ENCODE peak calls at places on chromosomes 11 and 22, in four cellular contexts. R is NCI-H510A treated with DMSO at 0.1 percent for 48 hours, T is RCC 7860, D is memory B cell. O is an unnamed sample.

GRCh38 chr11:22957890-22958289 is 97.6 kb upstream of the CCDC179 start:
- DNase-seq in R (no peak), T (no peak), D (no peak), O (no peak)

GRCh38 chr11:109963101-109963500 is 130.1 kb upstream of the ZC3H12C start:
- DNase-seq in R (no peak), T (no peak), D (no peak), O (no peak)

GRCh38 chr11:71562120-71562519 is 3.2 kb upstream of the KRTAP5-10 start:
- DNase-seq in R (no peak), T (no peak), D (no peak), O (no peak)

GRCh38 chr11:110858556-110858921 is 146.3 kb upstream of the ARHGAP20 start:
- DNase-seq in R (no peak), T (no peak), D (no peak), O (peak)

GRCh38 chr11:106956887-106957505 is 61.3 kb downstream of the GUCY1A2 start:
- DNase-seq in R (no peak), T (no peak), D (no peak), O (no peak)

GRCh38 chr11:854601-855342 is 12.1 kb downstream of the TSPAN4 start:
- DNase-seq in R (no peak), T (no peak), D (no peak), O (no peak)

GRCh38 chr11:116928102-116928777 is 90.8 kb upstream of the APOA1 start:
- DNase-seq in R (no peak), T (no peak), D (peak), O (no peak)

GRCh38 chr11:62004473-62004872 is 37.0 kb upstream of the FTH1 start:
- DNase-seq in R (no peak), T (peak), D (no peak), O (peak)

GRCh38 chr11:134739136-134739535 is 327.1 kb upstream of the B3GAT1 start:
- DNase-seq in R (no peak), T (no peak), D (no peak), O (no peak)

GRCh38 chr11:96607890-96608558 is 218.2 kb downstream of the JRKL start:
- DNase-seq in R (no peak), T (no peak), D (no peak), O (no peak)

GRCh38 chr11:111845256-111846028 is 25.9 kb downstream of the ALG9 start:
- DNase-seq in R (no peak), T (no peak), D (no peak), O (no peak)

GRCh38 chr11:67694875-67695555 is 20.6 kb upstream of the ALDH3B2 start:
- DNase-seq in R (no peak), T (no peak), D (no peak), O (no peak)

GRCh38 chr11:1589996-1590395 is 4.9 kb upstream of the KRTAP5-1 start:
- DNase-seq in R (no peak), T (no peak), D (no peak), O (no peak)

GRCh38 chr11:127454856-127455255 is 454.3 kb upstream of the KIRREL3 start:
- DNase-seq in R (peak), T (no peak), D (no peak), O (no peak)

GRCh38 chr22:37816543-37817180 is 6.5 kb upstream of the GALR3 start:
- DNase-seq in R (no peak), T (no peak), D (no peak), O (no peak)

GRCh38 chr22:43136255-43136654 is 6.9 kb downstream of the MCAT start:
- DNase-seq in R (no peak), T (no peak), D (no peak), O (peak)

GRCh38 chr11:1117970-1118369 is 39.8 kb upstream of the MUC5AC start:
- DNase-seq in R (no peak), T (no peak), D (no peak), O (no peak)

GRCh38 chr11:128624269-128625170 is 37.2 kb upstream of the ETS1 start:
- DNase-seq in R (peak), T (no peak), D (peak), O (peak)

GRCh38 chr11:116879789-116880402 is 42.5 kb upstream of the APOA1 start:
- DNase-seq in R (peak), T (peak), D (peak), O (no peak)

GRCh38 chr22:20038574-20038973 is 17.7 kb downstream of the TANGO2 start:
- DNase-seq in R (no peak), T (no peak), D (no peak), O (no peak)

GRCh38 chr22:17949926-17950473 is 74.4 kb downstream of the MICAL3 start:
- DNase-seq in R (no peak), T (peak), D (no peak), O (no peak)

GRCh38 chr22:49966716-49967332 is 6.3 kb downstream of the PIM3 start:
- DNase-seq in R (no peak), T (no peak), D (no peak), O (peak)

GRCh38 chr11:2725367-2726300 is 25.8 kb upstream of the KCNQ1OT1 start:
- DNase-seq in R (no peak), T (no peak), D (no peak), O (no peak)

GRCh38 chr11:68997124-68997994 is 15.7 kb downstream of the MRGPRF start:
- DNase-seq in R (no peak), T (no peak), D (no peak), O (peak)

GRCh38 chr11:8593935-8594909 is at the start of gene STK33:
- DNase-seq in R (peak), T (peak), D (peak), O (peak)

GRCh38 chr22:29700949-29701927 is 18.6 kb upstream of the CABP7 start:
- DNase-seq in R (peak), T (peak), D (no peak), O (peak)

GRCh38 chr11:133197425-133197824 is 334.9 kb downstream of the OPCML start:
- DNase-seq in R (no peak), T (no peak), D (no peak), O (no peak)

GRCh38 chr22:38698407-38699094 is 2.2 kb downstream of the JOSD1 start:
- DNase-seq in R (no peak), T (no peak), D (no peak), O (no peak)

GRCh38 chr11:118144301-118144701 is 8.3 kb downstream of the SCN4B start:
- DNase-seq in R (no peak), T (no peak), D (no peak), O (no peak)

GRCh38 chr22:23376256-23376655 is 195.9 kb downstream of the BCR start:
- DNase-seq in R (no peak), T (peak), D (peak), O (peak)

GRCh38 chr22:49329636-49330035 is 498.0 kb downstream of the BRD1 start:
- DNase-seq in R (no peak), T (no peak), D (no peak), O (no peak)

GRCh38 chr22:29704528-29705285 is 15.1 kb upstream of the CABP7 start:
- DNase-seq in R (peak), T (no peak), D (no peak), O (no peak)

GRCh38 chr11:78256962-78257361 is 68.2 kb downstream of the USP35 start:
- DNase-seq in R (no peak), T (no peak), D (no peak), O (peak)

GRCh38 chr11:67616431-67617242 is 9.9 kb downstream of the NDUFV1 start:
- DNase-seq in R (no peak), T (no peak), D (no peak), O (no peak)

GRCh38 chr11:62875698-62876483 is 4.8 kb upstream of the SLC3A2 start:
- DNase-seq in R (no peak), T (no peak), D (no peak), O (no peak)

O was measured in transverse colon.